ENCODE peak calls at places on chromosomes 4 and X, in nine cellular contexts. E is endodermal cell, N is suprapubic skin, S is A549, T is gastrocnemius medialis, V is hepatocyte, M is kidney epithelial cell, G is GM12865, Q is astrocyte of the cerebellum. H is an unnamed sample.

GRCh38 chrX:68694429-68695205 is 47.2 kb downstream of the STARD8 start:
- DNase-seq in E (no peak), N (no peak), S (no peak), T (no peak), V (no peak), M (no peak), G (peak), Q (no peak), H (peak)

GRCh38 chr4:39571504-39571903 is 44.3 kb upstream of the UGDH start:
- DNase-seq in E (no peak), N (no peak), S (no peak), T (no peak), V (no peak), M (no peak), G (no peak), Q (no peak), H (no peak)

GRCh38 chr4:98938386-98938785 is 9.5 kb upstream of the EIF4E start:
- DNase-seq in E (no peak), N (no peak), S (no peak), T (no peak), V (peak), M (no peak), G (no peak), Q (no peak), H (peak)

GRCh38 chr4:163048447-163048846 is 118.2 kb downstream of the NAF1 start:
- DNase-seq in E (peak), N (no peak), S (peak), T (no peak), V (peak), M (no peak), G (peak), Q (peak), H (peak)

GRCh38 chr4:20773144-20773997 is 73.1 kb downstream of the PACRGL start:
- DNase-seq in E (peak), N (no peak), S (peak), T (no peak), V (peak), M (peak), G (peak), Q (peak), H (peak)

GRCh38 chr4:107913283-107913899 is 18.0 kb upstream of the CYP2U1 start:
- DNase-seq in E (peak), N (no peak), S (peak), T (no peak), V (peak), M (no peak), G (peak), Q (peak), H (peak)

GRCh38 chr4:118280501-118281218 is 72.1 kb downstream of the PRSS12 start:
- DNase-seq in E (peak), N (no peak), S (peak), T (peak), V (peak), M (no peak), G (peak), Q (peak), H (peak)

GRCh38 chrX:150693782-150694574 is 782 bp downstream of the MTMR1 start:
- DNase-seq in E (peak), N (no peak), S (peak), T (peak), V (peak), M (no peak), G (peak), Q (peak), H (peak)

GRCh38 chr4:54746228-54746627 is 88.5 kb downstream of the KIT start:
- DNase-seq in E (no peak), N (no peak), S (no peak), T (no peak), V (no peak), M (peak), G (peak), Q (peak), H (no peak)

GRCh38 chr4:127249066-127249766 is 383.5 kb upstream of the INTU start:
- DNase-seq in E (no peak), N (no peak), S (no peak), T (no peak), V (no peak), M (no peak), G (no peak), Q (no peak), H (peak)

GRCh38 chrX:120517936-120518335 is 42.8 kb downstream of the CUL4B start:
- DNase-seq in E (no peak), N (no peak), S (no peak), T (no peak), V (no peak), M (peak), G (no peak), Q (peak), H (peak)

GRCh38 chr4:85741921-85742591 is 267.1 kb downstream of the ARHGAP24 start:
- DNase-seq in E (no peak), N (no peak), S (no peak), T (no peak), V (peak), M (no peak), G (no peak), Q (no peak), H (no peak)

GRCh38 chr4:169159614-169160013 is 111.1 kb downstream of the SH3RF1 start:
- DNase-seq in E (no peak), N (no peak), S (no peak), T (no peak), V (no peak), M (no peak), G (no peak), Q (peak), H (peak)

GRCh38 chr4:56440983-56441382 is 4.9 kb downstream of the PAICS start:
- DNase-seq in E (no peak), N (no peak), S (no peak), T (no peak), V (no peak), M (no peak), G (no peak), Q (no peak), H (no peak)

GRCh38 chrX:106959897-106960296 is 39.7 kb downstream of the CLDN2 start:
- DNase-seq in E (peak), N (no peak), S (peak), T (no peak), V (peak), M (no peak), G (no peak), Q (peak), H (peak)

GRCh38 chr4:118743867-118744266 is 58.7 kb downstream of the METTL14 start:
- DNase-seq in E (no peak), N (no peak), S (no peak), T (no peak), V (no peak), M (no peak), G (no peak), Q (no peak), H (no peak)

GRCh38 chr4:15234101-15234500 is 193.7 kb upstream of the C1QTNF7 start:
- DNase-seq in E (no peak), N (no peak), S (no peak), T (no peak), V (no peak), M (no peak), G (no peak), Q (no peak), H (peak)

GRCh38 chr4:107564326-107564725 is 155.7 kb downstream of the PAPSS1 start:
- DNase-seq in E (peak), N (no peak), S (no peak), T (no peak), V (no peak), M (no peak), G (no peak), Q (peak), H (peak)

GRCh38 chr4:139457318-139457717 is 3.4 kb downstream of the RAB33B start:
- DNase-seq in E (no peak), N (no peak), S (no peak), T (no peak), V (no peak), M (no peak), G (no peak), Q (no peak), H (no peak)

GRCh38 chr4:105622269-105622668 is 69.8 kb downstream of the ARHGEF38 start:
- DNase-seq in E (no peak), N (no peak), S (no peak), T (peak), V (peak), M (no peak), G (no peak), Q (no peak), H (peak)

GRCh38 chr4:153788064-153788418 is 842 bp downstream of the SFRP2 start:
- DNase-seq in E (peak), N (no peak), S (no peak), T (no peak), V (no peak), M (no peak), G (no peak), Q (no peak), H (no peak)

GRCh38 chr4:153784300-153784699 is 4.6 kb downstream of the SFRP2 start:
- DNase-seq in E (no peak), N (no peak), S (no peak), T (no peak), V (no peak), M (no peak), G (no peak), Q (no peak), H (no peak)

GRCh38 chr4:153788419-153789276 is at the start of gene SFRP2:
- DNase-seq in E (peak), N (peak), S (no peak), T (no peak), V (no peak), M (no peak), G (no peak), Q (no peak), H (no peak)

GRCh38 chr4:153787156-153787555 is 1.7 kb downstream of the SFRP2 start:
- DNase-seq in E (no peak), N (no peak), S (no peak), T (no peak), V (no peak), M (no peak), G (no peak), Q (no peak), H (no peak)

GRCh38 chr4:153785830-153786721 is 2.8 kb downstream of the SFRP2 start:
- DNase-seq in E (peak), N (no peak), S (no peak), T (no peak), V (no peak), M (no peak), G (peak), Q (no peak), H (peak)
- TF ChIP-seq CTCF in E (peak), N (no peak), S (peak), T (no peak), V (peak), M (peak), G (peak), Q (peak), H (peak)

DNA sequence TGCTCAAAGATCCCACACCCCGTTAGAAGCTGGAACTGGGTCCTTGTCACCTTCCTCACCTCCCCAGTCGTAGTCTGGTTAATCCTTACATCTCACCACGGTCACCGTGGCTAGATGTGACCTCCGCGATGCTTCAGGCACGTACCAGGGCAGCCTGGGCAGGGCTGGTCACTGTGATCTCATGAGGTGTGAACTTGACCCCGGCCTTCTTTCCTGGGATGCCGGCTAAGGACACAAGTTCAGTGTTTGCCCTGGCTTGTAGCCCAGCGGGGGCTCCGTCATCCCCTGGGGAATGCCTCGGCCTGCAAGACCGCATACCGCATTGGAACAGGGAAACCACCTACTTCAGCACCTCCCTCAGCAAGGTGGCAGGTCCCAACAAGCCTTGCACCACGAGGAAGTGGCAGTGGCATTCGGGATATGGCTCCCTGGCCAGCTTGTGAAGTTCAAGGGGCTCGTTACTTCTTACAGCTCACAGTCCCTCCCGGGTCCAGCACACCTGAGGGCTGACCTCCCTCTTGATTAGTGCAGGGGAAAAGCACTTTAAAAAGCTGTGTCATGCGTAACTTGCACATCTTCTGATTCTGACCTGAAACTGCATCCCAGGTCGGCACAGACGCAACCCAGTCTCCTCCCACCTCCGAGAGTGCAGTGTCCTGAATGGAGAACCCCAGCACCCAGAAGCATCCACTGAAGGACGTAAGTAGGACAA is 25.9 kb downstream of the NOP14 start:
- DNase-seq in E (peak), N (peak), S (no peak), T (peak), V (peak), M (no peak), G (peak), Q (no peak), H (peak)
- H3K4me3 ChIP-seq in E (no peak), N (peak), S (no peak), T (no peak), V (no peak), M (no peak), G (peak), Q (no peak), H (no peak)

GRCh38 chr4:164293181-164293580 is 460.8 kb upstream of the SMIM31 start:
- DNase-seq in E (no peak), N (no peak), S (no peak), T (no peak), V (no peak), M (no peak), G (no peak), Q (no peak), H (no peak)
- TF ChIP-seq CTCF in E (no peak), N (no peak), S (no peak), T (no peak), V (no peak), M (no peak), G (no peak), Q (no peak), H (no peak)

GRCh38 chr4:3486556-3487270 is 23.6 kb downstream of the DOK7 start:
- DNase-seq in E (no peak), N (no peak), S (no peak), T (no peak), V (no peak), M (no peak), G (no peak), Q (no peak), H (no peak)

GRCh38 chr4:3484057-3484973 is 21.2 kb downstream of the DOK7 start:
- DNase-seq in E (no peak), N (no peak), S (peak), T (peak), V (peak), M (peak), G (no peak), Q (no peak), H (no peak)

GRCh38 chr4:3487861-3488260 is 24.8 kb downstream of the DOK7 start:
- DNase-seq in E (no peak), N (no peak), S (no peak), T (no peak), V (no peak), M (no peak), G (no peak), Q (no peak), H (no peak)

GRCh38 chr4:3485011-3485881 is 22.1 kb downstream of the DOK7 start:
- DNase-seq in E (no peak), N (no peak), S (no peak), T (no peak), V (no peak), M (no peak), G (peak), Q (no peak), H (no peak)

DNA sequence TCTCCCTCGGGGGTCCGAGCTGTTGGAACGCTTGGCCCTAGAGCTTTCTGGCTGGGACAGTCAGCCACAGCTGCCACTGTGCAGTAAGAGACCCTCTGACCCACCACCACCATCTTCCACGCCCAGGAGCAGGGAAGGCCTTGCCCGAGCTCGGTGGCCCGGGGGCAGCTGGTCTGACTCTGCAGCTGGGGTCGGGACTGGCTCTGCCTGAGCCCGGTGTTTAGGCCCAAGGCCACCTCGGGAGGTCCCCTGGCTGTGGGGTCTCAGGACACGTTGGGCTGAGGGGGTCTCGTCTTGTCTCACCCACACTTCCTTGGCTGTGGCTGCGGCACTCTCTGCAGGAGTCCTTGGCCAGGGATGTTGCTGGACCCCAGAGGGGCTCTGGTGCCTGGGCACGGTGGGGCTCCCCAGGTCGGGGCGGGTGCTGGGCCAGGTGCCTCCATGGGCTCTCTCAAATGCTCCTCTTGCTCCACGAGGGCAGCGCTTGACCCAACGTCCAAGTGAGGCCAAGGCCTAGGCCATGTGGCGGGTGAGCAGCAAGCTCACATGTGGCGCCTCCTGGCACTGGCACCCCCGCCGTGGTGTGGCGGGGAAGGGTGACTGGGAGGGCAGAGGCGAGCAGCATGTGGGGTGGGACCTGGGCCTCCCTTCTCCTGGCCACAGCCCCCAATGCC is 22.9 kb downstream of the DOK7 start:
- DNase-seq in E (no peak), N (no peak), S (no peak), T (peak), V (no peak), M (no peak), G (no peak), Q (no peak), H (no peak)
- H3K4me3 ChIP-seq in E (no peak), N (no peak), S (no peak), T (no peak), V (no peak), M (no peak), G (no peak), Q (no peak), H (no peak)

GRCh38 chrX:36913551-36913950 is 94.6 kb upstream of the FAM47C start:
- DNase-seq in E (no peak), N (no peak), S (no peak), T (no peak), V (no peak), M (no peak), G (no peak), Q (no peak), H (no peak)

GRCh38 chrX:36909584-36909983 is 98.6 kb upstream of the FAM47C start:
- DNase-seq in E (no peak), N (no peak), S (no peak), T (no peak), V (no peak), M (no peak), G (no peak), Q (peak), H (peak)

GRCh38 chrX:36908801-36909403 is 99.3 kb upstream of the FAM47C start:
- DNase-seq in E (no peak), N (no peak), S (peak), T (no peak), V (peak), M (peak), G (peak), Q (peak), H (peak)
- TF ChIP-seq CTCF in E (peak), N (peak), S (peak), T (no peak), V (peak), M (peak), G (peak), Q (peak), H (peak)

GRCh38 chrX:54994099-54994498 is at the start of gene PFKFB1:
- DNase-seq in E (no peak), N (no peak), S (no peak), T (no peak), V (no peak), M (no peak), G (no peak), Q (no peak), H (no peak)
- H3K4me3 ChIP-seq in E (no peak), N (no peak), S (no peak), T (peak), V (no peak), M (no peak), G (no peak), Q (no peak), H (no peak)